ENCODE peak calls at places on chromosomes 5 and 9, in six cellular contexts. One of them, this sample, is unnamed.

GRCh38 chr5:7261049-7261448 is 134.9 kb upstream of the ADCY2 start:
- DNase-seq in keratinocyte: peak; percentile 1
- DNase-seq in PC-3: peak; percentile 76
- DNase-seq in GM12865: peak; percentile 44
- DNase-seq in type B pancreatic cell: no peak
- DNase-seq in NCI-H524: peak; percentile 89
- DNase-seq in this sample: no peak

GRCh38 chr5:96687812-96688453 is 25.8 kb downstream of the CAST start:
- DNase-seq in GM12865: peak; percentile 64
- DNase-seq in NCI-H524: peak; percentile 44
- DNase-seq in PC-3: peak; percentile 57
- DNase-seq in keratinocyte: no peak
- DNase-seq in type B pancreatic cell: no peak
- DNase-seq in this sample: peak; percentile 72

GRCh38 chr5:170630711-170631141 is 126.9 kb downstream of the KCNIP1 start:
- DNase-seq in GM12865: no peak
- DNase-seq in PC-3: no peak
- DNase-seq in keratinocyte: no peak
- DNase-seq in type B pancreatic cell: no peak
- DNase-seq in NCI-H524: peak; percentile 13
- DNase-seq in this sample: peak; percentile 3

GRCh38 chr5:123718238-123718637 is 206.3 kb downstream of the CSNK1G3 start:
- DNase-seq in type B pancreatic cell: no peak
- DNase-seq in PC-3: peak; percentile 47
- DNase-seq in keratinocyte: no peak
- DNase-seq in GM12865: no peak
- DNase-seq in NCI-H524: no peak
- DNase-seq in this sample: no peak

GRCh38 chr5:88674262-88675158 is 208.5 kb downstream of the MEF2C start:
- DNase-seq in PC-3: no peak
- DNase-seq in NCI-H524: peak; percentile 82
- DNase-seq in type B pancreatic cell: no peak
- DNase-seq in keratinocyte: no peak
- DNase-seq in GM12865: peak; percentile 92
- DNase-seq in this sample: no peak

GRCh38 chr5:40446910-40447309 is 232.8 kb upstream of the PTGER4 start:
- DNase-seq in keratinocyte: no peak
- DNase-seq in PC-3: peak; percentile 96
- DNase-seq in type B pancreatic cell: no peak
- DNase-seq in NCI-H524: no peak
- DNase-seq in GM12865: no peak
- DNase-seq in this sample: peak; percentile 92

GRCh38 chr9:132144708-132145365 is 17.0 kb upstream of the NTNG2 start:
- DNase-seq in keratinocyte: no peak
- DNase-seq in GM12865: peak; percentile 20
- DNase-seq in PC-3: peak; percentile 37
- DNase-seq in NCI-H524: no peak
- DNase-seq in type B pancreatic cell: no peak
- DNase-seq in this sample: peak; percentile 65

GRCh38 chr9:120868676-120869359 is 8.2 kb downstream of the PHF19 start:
- DNase-seq in keratinocyte: peak; percentile 94
- DNase-seq in PC-3: peak; percentile 92
- DNase-seq in NCI-H524: no peak
- DNase-seq in GM12865: peak; percentile 98
- DNase-seq in type B pancreatic cell: peak; percentile 93
- DNase-seq in this sample: peak; percentile 90

GRCh38 chr9:100880284-100880683 is 148.2 kb upstream of the PLPPR1 start:
- DNase-seq in GM12865: no peak
- DNase-seq in keratinocyte: no peak
- DNase-seq in NCI-H524: no peak
- DNase-seq in type B pancreatic cell: no peak
- DNase-seq in PC-3: no peak
- DNase-seq in this sample: no peak

GRCh38 chr5:84817953-84818352 is 433.3 kb upstream of the EDIL3 start:
- DNase-seq in GM12865: no peak
- DNase-seq in keratinocyte: no peak
- DNase-seq in NCI-H524: no peak
- DNase-seq in PC-3: no peak
- DNase-seq in type B pancreatic cell: no peak
- DNase-seq in this sample: no peak

GRCh38 chr9:114836769-114837168 is 30.9 kb upstream of the TNFSF15 start:
- DNase-seq in keratinocyte: no peak
- DNase-seq in GM12865: no peak
- DNase-seq in type B pancreatic cell: no peak
- DNase-seq in PC-3: peak; percentile 17
- DNase-seq in NCI-H524: no peak
- DNase-seq in this sample: peak; percentile 43

GRCh38 chr5:36719266-36719665 is 112.9 kb downstream of the SLC1A3 start:
- DNase-seq in NCI-H524: no peak
- DNase-seq in PC-3: no peak
- DNase-seq in keratinocyte: no peak
- DNase-seq in type B pancreatic cell: no peak
- DNase-seq in GM12865: no peak
- DNase-seq in this sample: no peak

GRCh38 chr5:156934450-156935211 is 28.4 kb downstream of the TIMD4 start:
- DNase-seq in NCI-H524: peak; percentile 49
- DNase-seq in type B pancreatic cell: no peak
- DNase-seq in PC-3: peak; percentile 9
- DNase-seq in keratinocyte: no peak
- DNase-seq in GM12865: peak; percentile 75
- DNase-seq in this sample: no peak

GRCh38 chr5:154857091-154857533 is 1.3 kb upstream of the CNOT8 start:
- DNase-seq in type B pancreatic cell: no peak
- DNase-seq in keratinocyte: no peak
- DNase-seq in GM12865: no peak
- DNase-seq in NCI-H524: no peak
- DNase-seq in PC-3: peak; percentile 7
- DNase-seq in this sample: no peak

GRCh38 chr5:69404659-69405330 is 10.1 kb upstream of the MARVELD2 start:
- DNase-seq in type B pancreatic cell: no peak
- DNase-seq in PC-3: no peak
- DNase-seq in keratinocyte: no peak
- DNase-seq in GM12865: no peak
- DNase-seq in NCI-H524: no peak
- DNase-seq in this sample: no peak

GRCh38 chr9:33731142-33731541 is 64.2 kb upstream of the PRSS3 start:
- DNase-seq in keratinocyte: no peak
- DNase-seq in GM12865: no peak
- DNase-seq in type B pancreatic cell: no peak
- DNase-seq in PC-3: no peak
- DNase-seq in NCI-H524: peak; percentile 60
- DNase-seq in this sample: no peak

GRCh38 chr9:136056546-136057235 is 38.4 kb downstream of the NACC2 start:
- DNase-seq in GM12865: no peak
- DNase-seq in PC-3: no peak
- DNase-seq in NCI-H524: no peak
- DNase-seq in type B pancreatic cell: no peak
- DNase-seq in keratinocyte: no peak
- DNase-seq in this sample: no peak

GRCh38 chr5:180026320-180026719 is 45.2 kb downstream of the RNF130 start:
- DNase-seq in PC-3: peak; percentile 20
- DNase-seq in NCI-H524: no peak
- DNase-seq in type B pancreatic cell: no peak
- DNase-seq in GM12865: peak; percentile 8
- DNase-seq in keratinocyte: no peak
- DNase-seq in this sample: peak; percentile 59

GRCh38 chr5:173198049-173198448 is 37.0 kb downstream of the NKX2-5 start:
- DNase-seq in GM12865: no peak
- DNase-seq in type B pancreatic cell: no peak
- DNase-seq in NCI-H524: no peak
- DNase-seq in PC-3: no peak
- DNase-seq in keratinocyte: no peak
- DNase-seq in this sample: no peak

GRCh38 chr5:9653811-9654210 is 23.7 kb upstream of the TAS2R1 start:
- DNase-seq in NCI-H524: no peak
- DNase-seq in GM12865: peak; percentile 67
- DNase-seq in PC-3: peak; percentile 98
- DNase-seq in keratinocyte: no peak
- DNase-seq in type B pancreatic cell: no peak
- DNase-seq in this sample: peak; percentile 53

GRCh38 chr9:117377046-117377445 is 37.8 kb downstream of the ASTN2 start:
- DNase-seq in keratinocyte: no peak
- DNase-seq in PC-3: no peak
- DNase-seq in type B pancreatic cell: no peak
- DNase-seq in NCI-H524: peak; percentile 85
- DNase-seq in GM12865: no peak
- DNase-seq in this sample: peak; percentile 1

GRCh38 chr9:123741214-123741613 is 188.7 kb downstream of the DENND1A start:
- DNase-seq in GM12865: no peak
- DNase-seq in keratinocyte: no peak
- DNase-seq in type B pancreatic cell: no peak
- DNase-seq in PC-3: no peak
- DNase-seq in NCI-H524: no peak
- DNase-seq in this sample: no peak

GRCh38 chr9:128068656-128069221 is 707 bp downstream of the SLC25A25 start:
- DNase-seq in PC-3: no peak
- DNase-seq in GM12865: no peak
- DNase-seq in type B pancreatic cell: no peak
- DNase-seq in NCI-H524: peak; percentile 37
- DNase-seq in keratinocyte: no peak
- DNase-seq in this sample: no peak

GRCh38 chr9:133114451-133114885 is 6.6 kb downstream of the RALGDS start:
- DNase-seq in type B pancreatic cell: no peak
- DNase-seq in PC-3: no peak
- DNase-seq in GM12865: no peak
- DNase-seq in NCI-H524: peak; percentile 65
- DNase-seq in keratinocyte: no peak
- DNase-seq in this sample: peak; percentile 62

GRCh38 chr5:60483046-60483445 is 216.9 kb downstream of the DEPDC1B start:
- DNase-seq in type B pancreatic cell: no peak
- DNase-seq in GM12865: no peak
- DNase-seq in NCI-H524: no peak
- DNase-seq in PC-3: peak; percentile 17
- DNase-seq in keratinocyte: no peak
- DNase-seq in this sample: peak; percentile 55

GRCh38 chr5:82384025-82384750 is 106.0 kb upstream of the RPS23 start:
- DNase-seq in NCI-H524: no peak
- DNase-seq in GM12865: no peak
- DNase-seq in PC-3: no peak
- DNase-seq in keratinocyte: no peak
- DNase-seq in type B pancreatic cell: no peak
- DNase-seq in this sample: no peak

GRCh38 chr5:150637245-150638052 is 3.0 kb upstream of the SYNPO start:
- DNase-seq in PC-3: peak; percentile 92
- DNase-seq in GM12865: no peak
- DNase-seq in type B pancreatic cell: no peak
- DNase-seq in keratinocyte: no peak
- DNase-seq in NCI-H524: peak; percentile 86
- DNase-seq in this sample: peak; percentile 87

GRCh38 chr9:111163738-111164399 is 125.6 kb upstream of the LPAR1 start:
- DNase-seq in NCI-H524: no peak
- DNase-seq in GM12865: no peak
- DNase-seq in type B pancreatic cell: no peak
- DNase-seq in PC-3: no peak
- DNase-seq in keratinocyte: no peak
- DNase-seq in this sample: no peak

GRCh38 chr9:121577201-121577600 is 74.2 kb upstream of the DAB2IP start:
- DNase-seq in GM12865: no peak
- DNase-seq in type B pancreatic cell: no peak
- DNase-seq in keratinocyte: no peak
- DNase-seq in NCI-H524: no peak
- DNase-seq in PC-3: no peak
- DNase-seq in this sample: no peak

GRCh38 chr5:112419596-112420110 is 576 bp upstream of the EPB41L4A start:
- DNase-seq in GM12865: peak; percentile 37
- DNase-seq in type B pancreatic cell: peak; percentile 79
- DNase-seq in PC-3: no peak
- DNase-seq in NCI-H524: peak; percentile 49
- DNase-seq in keratinocyte: no peak
- DNase-seq in this sample: no peak

GRCh38 chr5:39755986-39756385 is 331.2 kb upstream of the DAB2 start:
- DNase-seq in GM12865: no peak
- DNase-seq in type B pancreatic cell: no peak
- DNase-seq in NCI-H524: no peak
- DNase-seq in PC-3: peak; percentile 95
- DNase-seq in keratinocyte: peak; percentile 33
- DNase-seq in this sample: peak; percentile 98

GRCh38 chr5:83306572-83307241 is 164.8 kb upstream of the VCAN start:
- DNase-seq in PC-3: peak; percentile 51
- DNase-seq in type B pancreatic cell: no peak
- DNase-seq in keratinocyte: peak; percentile 11
- DNase-seq in NCI-H524: no peak
- DNase-seq in GM12865: peak; percentile 75
- DNase-seq in this sample: peak; percentile 95

GRCh38 chr5:132237141-132237540 is 9.5 kb upstream of the P4HA2 start:
- DNase-seq in NCI-H524: no peak
- DNase-seq in GM12865: no peak
- DNase-seq in keratinocyte: no peak
- DNase-seq in type B pancreatic cell: no peak
- DNase-seq in PC-3: no peak
- DNase-seq in this sample: peak; percentile 85

GRCh38 chr5:131423056-131423455 is 159.2 kb downstream of the CDC42SE2 start:
- DNase-seq in type B pancreatic cell: no peak
- DNase-seq in PC-3: peak; percentile 31
- DNase-seq in keratinocyte: no peak
- DNase-seq in GM12865: no peak
- DNase-seq in NCI-H524: peak; percentile 18
- DNase-seq in this sample: peak; percentile 27

GRCh38 chr9:122961139-122961538 is 20.3 kb downstream of the RABGAP1 start:
- DNase-seq in GM12865: no peak
- DNase-seq in keratinocyte: no peak
- DNase-seq in NCI-H524: no peak
- DNase-seq in PC-3: no peak
- DNase-seq in type B pancreatic cell: no peak
- DNase-seq in this sample: no peak

GRCh38 chr5:72302171-72302570 is 17.9 kb downstream of the MRPS27 start:
- DNase-seq in type B pancreatic cell: no peak
- DNase-seq in GM12865: no peak
- DNase-seq in keratinocyte: no peak
- DNase-seq in PC-3: no peak
- DNase-seq in NCI-H524: peak; percentile 24
- DNase-seq in this sample: no peak

GRCh38 chr5:179303801-179304200 is 41.5 kb downstream of the ADAMTS2 start:
- DNase-seq in GM12865: no peak
- DNase-seq in NCI-H524: no peak
- DNase-seq in keratinocyte: no peak
- DNase-seq in type B pancreatic cell: no peak
- DNase-seq in PC-3: no peak
- DNase-seq in this sample: no peak

GRCh38 chr9:111805262-111805661 is 10.5 kb upstream of the SHOC1 start:
- DNase-seq in PC-3: no peak
- DNase-seq in keratinocyte: no peak
- DNase-seq in NCI-H524: no peak
- DNase-seq in type B pancreatic cell: no peak
- DNase-seq in GM12865: no peak
- DNase-seq in this sample: no peak

GRCh38 chr9:95874989-95875304 is 544 bp upstream of the ERCC6L2 start:
- DNase-seq in keratinocyte: no peak
- DNase-seq in GM12865: peak; percentile 76
- DNase-seq in PC-3: no peak
- DNase-seq in NCI-H524: peak; percentile 52
- DNase-seq in type B pancreatic cell: no peak
- DNase-seq in this sample: peak; percentile 48

This sample was measured in LHCN-M2.